ENCODE peak calls at places on chromosomes 3 and 15, in five cellular contexts. C is H9, F is H1, Z is IMR-90, V is neuronal stem cell. R is an unnamed sample.

GRCh38 chr3:195878424-195879274 is 29.7 kb downstream of the TNK2 start:
- DNase-seq in C (no peak), F (no peak), Z (no peak), V (no peak), R (no peak)

GRCh38 chr3:177463863-177464262 is 266.6 kb upstream of the TBL1XR1 start:
- DNase-seq in C (no peak), F (no peak), Z (peak), V (no peak), R (peak)

GRCh38 chr3:31312400-31312799 is 220.3 kb upstream of the STT3B start:
- DNase-seq in C (no peak), F (no peak), Z (no peak), V (no peak), R (no peak)

GRCh38 chr15:100075284-100075683 is 266.5 kb downstream of the ADAMTS17 start:
- DNase-seq in C (no peak), F (no peak), Z (no peak), V (no peak), R (no peak)

GRCh38 chr3:79809106-79809505 is 41.3 kb upstream of the ROBO1 start:
- DNase-seq in C (no peak), F (no peak), Z (no peak), V (no peak), R (no peak)

GRCh38 chr3:31294430-31295149 is 238.1 kb upstream of the STT3B start:
- DNase-seq in C (no peak), F (no peak), Z (peak), V (no peak), R (no peak)

GRCh38 chr15:70356062-70356860 is 258.5 kb upstream of the TLE3 start:
- DNase-seq in C (no peak), F (no peak), Z (no peak), V (no peak), R (no peak)

GRCh38 chr3:42701371-42702065 is 1.1 kb downstream of the HHATL start:
- DNase-seq in C (peak), F (peak), Z (no peak), V (peak), R (peak)

GRCh38 chr3:66047321-66048050 is 8.8 kb upstream of the MAGI1 start:
- DNase-seq in C (no peak), F (no peak), Z (peak), V (no peak), R (peak)

GRCh38 chr3:138049157-138049919 is 39.4 kb downstream of the CLDN18 start:
- DNase-seq in C (peak), F (no peak), Z (peak), V (no peak), R (peak)

GRCh38 chr15:23642413-23643044 is 5.1 kb downstream of the MAGEL2 start:
- DNase-seq in C (peak), F (peak), Z (peak), V (peak), R (peak)

GRCh38 chr15:81235781-81236507 is 39.3 kb downstream of the IL16 start:
- DNase-seq in C (no peak), F (no peak), Z (peak), V (no peak), R (no peak)

GRCh38 chr3:133745981-133746721 is at the start of gene TF:
- DNase-seq in C (no peak), F (no peak), Z (no peak), V (no peak), R (no peak)

GRCh38 chr3:79767194-79767952 is 425 bp downstream of the ROBO1 start:
- DNase-seq in C (peak), F (peak), Z (no peak), V (peak), R (no peak)

GRCh38 chr3:113279686-113280085 is 68.3 kb downstream of the BOC start:
- DNase-seq in C (peak), F (no peak), Z (no peak), V (no peak), R (no peak)

GRCh38 chr3:47365213-47366153 is 15.3 kb upstream of the PTPN23 start:
- DNase-seq in C (no peak), F (no peak), Z (peak), V (no peak), R (no peak)

GRCh38 chr3:8589880-8590556 is 54.6 kb downstream of the SSUH2 start:
- DNase-seq in C (no peak), F (no peak), Z (peak), V (no peak), R (peak)

GRCh38 chr3:16411450-16411849 is 102.0 kb downstream of the RFTN1 start:
- DNase-seq in C (no peak), F (no peak), Z (no peak), V (no peak), R (no peak)

GRCh38 chr3:25460751-25461150 is 32.7 kb downstream of the RARB start:
- DNase-seq in C (no peak), F (no peak), Z (no peak), V (no peak), R (peak)

GRCh38 chr3:44206301-44206700 is 35.4 kb upstream of the TOPAZ1 start:
- DNase-seq in C (no peak), F (no peak), Z (no peak), V (no peak), R (no peak)

GRCh38 chr3:146953523-146954125 is 348.5 kb upstream of the PLSCR5 start:
- DNase-seq in C (no peak), F (no peak), Z (peak), V (peak), R (no peak)

GRCh38 chr15:53978248-53978906 is at the start of gene UNC13C:
- DNase-seq in C (peak), F (peak), Z (no peak), V (peak), R (no peak)

GRCh38 chr15:52733078-52733477 is 53.9 kb upstream of the ATOSA start:
- DNase-seq in C (no peak), F (no peak), Z (no peak), V (no peak), R (peak)

GRCh38 chr3:78941587-78941986 is 826.2 kb downstream of the ROBO1 start:
- DNase-seq in C (no peak), F (no peak), Z (peak), V (no peak), R (peak)

GRCh38 chr15:40445411-40446055 is 4.8 kb downstream of the BAHD1 start:
- DNase-seq in C (no peak), F (no peak), Z (peak), V (no peak), R (peak)

GRCh38 chr15:47900731-47901130 is 183.4 kb downstream of the SEMA6D start:
- DNase-seq in C (no peak), F (no peak), Z (no peak), V (no peak), R (no peak)

GRCh38 chr15:59801649-59802048 is 112.5 kb upstream of the BNIP2 start:
- DNase-seq in C (no peak), F (no peak), Z (no peak), V (no peak), R (no peak)

GRCh38 chr3:87225659-87226058 is 1.4 kb upstream of the CHMP2B start:
- DNase-seq in C (no peak), F (no peak), Z (no peak), V (no peak), R (no peak)

GRCh38 chr3:61965770-61966131 is 404.4 kb downstream of the PTPRG start:
- DNase-seq in C (no peak), F (no peak), Z (no peak), V (no peak), R (no peak)

GRCh38 chr15:67006089-67007065 is 59.0 kb upstream of the SMAD3 start:
- DNase-seq in C (no peak), F (peak), Z (peak), V (no peak), R (peak)

GRCh38 chr3:25585361-25586166 is 79.1 kb downstream of the TOP2B start:
- DNase-seq in C (no peak), F (no peak), Z (peak), V (no peak), R (no peak)

GRCh38 chr3:189947948-189948723 is 172.6 kb downstream of the P3H2 start:
- DNase-seq in C (no peak), F (no peak), Z (peak), V (no peak), R (peak)

GRCh38 chr3:112822116-112823055 is 24.3 kb downstream of the CD200R1L start:
- DNase-seq in C (no peak), F (no peak), Z (peak), V (no peak), R (no peak)

GRCh38 chr3:48433472-48434118 is 3.7 kb upstream of the PLXNB1 start:
- DNase-seq in C (no peak), F (no peak), Z (peak), V (no peak), R (no peak)
- H3K14ac ChIP-seq in C (no peak), F (no peak), Z (no peak), V (no peak), R (no peak)

DNA sequence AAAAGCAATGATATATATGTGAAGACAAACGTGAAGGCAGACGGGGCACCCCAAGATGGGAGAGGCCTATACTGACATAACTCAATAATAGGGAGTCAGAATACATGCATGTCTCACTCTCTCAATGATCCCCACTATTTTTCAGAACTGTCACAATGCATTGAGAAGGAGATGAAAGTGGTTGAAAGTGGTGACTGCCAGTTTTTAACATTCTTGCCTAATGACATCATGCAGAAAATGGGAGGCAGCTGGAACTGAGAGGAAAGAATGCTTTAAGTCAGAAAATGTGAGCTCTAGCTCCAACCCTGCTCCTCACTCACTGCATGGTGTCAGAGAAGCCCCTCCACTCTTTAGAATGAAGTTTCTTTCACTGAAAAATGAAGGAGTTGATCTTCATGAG is 55.3 kb upstream of the P2RY1 start:
- DNase-seq in C (no peak), F (no peak), Z (no peak), V (peak), R (peak)
- H2BK15ac ChIP-seq in C (no peak), F (no peak), Z (no peak), V (no peak), R (no peak)

GRCh38 chr3:121958801-121959200 is 63.2 kb downstream of the ILDR1 start:
- DNase-seq in C (no peak), F (no peak), Z (no peak), V (no peak), R (no peak)

GRCh38 chr3:121961283-121961682 is 60.8 kb downstream of the ILDR1 start:
- DNase-seq in C (no peak), F (no peak), Z (no peak), V (no peak), R (no peak)

GRCh38 chr3:121957674-121958419 is 63.6 kb downstream of the SLC15A2 start:
- DNase-seq in C (no peak), F (no peak), Z (no peak), V (no peak), R (no peak)

GRCh38 chr3:121962443-121962842 is 59.6 kb downstream of the ILDR1 start:
- DNase-seq in C (no peak), F (no peak), Z (no peak), V (no peak), R (no peak)
- H2BK120ac ChIP-seq in C (no peak), F (no peak), Z (no peak), V (no peak), R (no peak)

GRCh38 chr3:33278106-33278672 is 947 bp downstream of the FBXL2 start:
- DNase-seq in C (no peak), F (no peak), Z (no peak), V (no peak), R (peak)

GRCh38 chr3:33273628-33274027 is 3.6 kb upstream of the FBXL2 start:
- DNase-seq in C (no peak), F (no peak), Z (no peak), V (no peak), R (no peak)

DNA sequence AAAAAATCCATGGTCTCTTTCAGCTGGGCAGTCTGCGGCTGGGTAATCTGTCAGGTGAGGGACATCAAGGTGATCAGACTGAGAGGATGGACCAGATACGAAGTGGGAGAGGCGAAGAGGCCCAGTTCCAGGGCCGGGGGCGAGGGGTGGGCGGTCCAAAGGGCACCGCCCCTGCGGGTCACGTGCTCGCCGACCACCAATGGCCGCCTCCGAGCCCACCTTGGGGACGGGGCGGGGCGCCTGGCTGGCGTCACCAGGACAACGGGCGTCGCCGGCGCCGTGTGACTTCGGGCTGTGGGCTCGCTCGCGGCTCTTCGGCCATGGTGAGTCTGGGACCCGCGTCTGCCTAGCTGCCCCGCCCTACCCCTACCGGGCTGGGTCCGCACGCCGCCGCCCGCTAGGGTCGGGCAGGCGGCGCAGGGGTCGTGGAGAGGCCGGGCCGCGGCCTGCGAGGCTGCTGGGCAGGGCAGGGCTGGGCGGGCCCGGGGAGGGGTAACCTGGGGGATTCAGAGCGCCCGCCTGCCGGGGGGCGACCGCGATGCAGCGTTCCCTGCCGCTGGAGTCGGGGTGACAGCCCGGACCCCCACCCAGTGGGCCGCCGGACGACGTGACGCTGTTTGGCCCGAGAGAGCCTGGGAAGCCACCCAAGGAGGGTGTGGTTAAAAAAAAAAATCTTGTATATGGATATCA is at the start of gene FBXL2:
- DNase-seq in C (peak), F (peak), Z (peak), V (peak), R (peak)
- H3K14ac ChIP-seq in C (no peak), F (no peak), Z (peak), V (no peak), R (peak)

GRCh38 chr3:76043746-76044145 is 258.4 kb upstream of the ZNF717 start:
- DNase-seq in C (peak), F (no peak), Z (no peak), V (no peak), R (no peak)

GRCh38 chr3:76040946-76041345 is 255.6 kb upstream of the ZNF717 start:
- DNase-seq in C (no peak), F (no peak), Z (peak), V (no peak), R (no peak)

GRCh38 chr3:76047368-76047767 is 262.0 kb upstream of the ZNF717 start:
- DNase-seq in C (no peak), F (no peak), Z (no peak), V (no peak), R (no peak)

GRCh38 chr3:76039431-76039830 is 254.1 kb upstream of the ZNF717 start:
- DNase-seq in C (no peak), F (no peak), Z (peak), V (no peak), R (peak)

GRCh38 chr3:76044601-76045600 is 259.6 kb upstream of the ZNF717 start:
- DNase-seq in C (no peak), F (peak), Z (peak), V (peak), R (peak)
- H2BK15ac ChIP-seq in C (no peak), F (no peak), Z (peak), V (no peak), R (no peak)

GRCh38 chr15:31361764-31362120 is 35.1 kb downstream of the KLF13 start:
- DNase-seq in C (no peak), F (no peak), Z (no peak), V (no peak), R (no peak)

GRCh38 chr15:31360843-31361763 is 34.5 kb downstream of the KLF13 start:
- DNase-seq in C (no peak), F (no peak), Z (no peak), V (no peak), R (no peak)

GRCh38 chr15:31359722-31360111 is 33.1 kb downstream of the KLF13 start:
- DNase-seq in C (no peak), F (no peak), Z (no peak), V (no peak), R (no peak)

GRCh38 chr15:31358957-31359721 is 32.5 kb downstream of the KLF13 start:
- DNase-seq in C (no peak), F (no peak), Z (no peak), V (no peak), R (no peak)

GRCh38 chr15:31360158-31360561 is 33.5 kb downstream of the KLF13 start:
- DNase-seq in C (no peak), F (no peak), Z (no peak), V (no peak), R (no peak)
- H2BK120ac ChIP-seq in C (no peak), F (no peak), Z (no peak), V (no peak), R (peak)

DNA sequence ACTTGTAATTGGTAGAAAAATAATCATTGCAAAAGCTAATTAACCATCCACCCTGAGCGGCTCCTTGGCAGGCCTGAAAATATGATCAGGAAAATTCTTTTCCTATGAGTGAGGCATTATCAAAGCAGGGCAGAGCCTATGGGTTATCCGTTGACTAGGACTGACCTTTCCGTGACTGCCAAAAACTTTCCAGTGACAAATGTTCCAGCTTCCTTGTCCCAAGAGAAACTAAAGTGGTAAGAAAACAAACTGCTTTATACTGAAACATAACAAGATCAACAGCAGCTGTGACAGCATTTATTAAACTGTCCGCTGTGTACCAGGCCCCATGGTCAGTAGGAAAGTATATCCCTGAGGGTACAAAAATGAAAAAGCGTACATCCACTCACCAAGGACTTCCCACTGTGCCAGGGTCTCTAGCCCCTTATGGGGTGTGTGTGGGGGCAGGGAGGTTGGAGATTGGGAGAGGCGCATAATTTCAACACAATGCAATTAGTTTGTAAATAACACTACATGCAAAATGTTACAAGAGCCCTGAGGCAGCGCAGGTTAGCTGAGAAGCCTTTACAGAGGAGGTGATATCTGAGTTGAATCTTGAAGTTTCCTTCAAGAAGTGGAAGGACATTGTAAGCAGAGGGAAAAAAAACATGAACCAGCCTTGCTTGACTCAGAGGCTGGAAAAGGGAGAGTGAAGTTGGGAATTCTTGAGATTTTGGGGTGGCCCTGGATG is 8.6 kb downstream of the LIPC start:
- DNase-seq in C (no peak), F (no peak), Z (peak), V (no peak), R (peak)
- H3K14ac ChIP-seq in C (no peak), F (no peak), Z (peak), V (no peak), R (no peak)

R was measured in mesenchymal stem cell.